ENCODE peak calls at places on chromosomes 1 and 21, in ten cellular contexts. E, O, T, P, R, X, G, Q, F and C are unnamed samples.

GRCh38 chr1:212752256-212752933 is 39.2 kb downstream of the NSL1 start:
- DNase-seq in E (no peak), O (no peak), T (no peak), P (peak; percentile 64), R (no peak), X (no peak), G (no peak), Q (peak; percentile 64), F (no peak), C (no peak)

GRCh38 chr1:53606197-53607095 is 132.5 kb downstream of the GLIS1 start:
- DNase-seq in E (no peak), O (peak; percentile 54), T (no peak), P (no peak), R (no peak), X (no peak), G (no peak), Q (no peak), F (peak; percentile 45), C (no peak)

GRCh38 chr1:6148497-6149241 is 31.5 kb downstream of the CHD5 start:
- DNase-seq in E (no peak), O (no peak), T (peak; percentile 77), P (peak; percentile 8), R (no peak), X (peak; percentile 42), G (no peak), Q (peak; percentile 8), F (peak; percentile 91), C (no peak)

GRCh38 chr1:108916788-108917187 is 40.0 kb downstream of the GPSM2 start:
- DNase-seq in E (no peak), O (no peak), T (no peak), P (no peak), R (no peak), X (no peak), G (no peak), Q (no peak), F (no peak), C (no peak)

GRCh38 chr1:14945132-14946010 is 208.2 kb upstream of the TMEM51 start:
- DNase-seq in E (no peak), O (no peak), T (no peak), P (peak; percentile 68), R (peak; percentile 41), X (peak; percentile 61), G (peak; percentile 78), Q (peak; percentile 89), F (peak; percentile 57), C (no peak)

GRCh38 chr1:156128749-156129682 is 14.5 kb downstream of the LMNA start:
- DNase-seq in E (no peak), O (no peak), T (no peak), P (peak; percentile 91), R (peak; percentile 85), X (peak; percentile 81), G (no peak), Q (peak; percentile 85), F (no peak), C (no peak)

GRCh38 chr1:228452194-228453021 is 34.8 kb upstream of the RNF187 start:
- DNase-seq in E (no peak), O (no peak), T (no peak), P (peak; percentile 42), R (no peak), X (no peak), G (no peak), Q (peak; percentile 28), F (no peak), C (no peak)

GRCh38 chr1:170964506-170964905 is 29.2 kb downstream of the MROH9 start:
- DNase-seq in E (no peak), O (no peak), T (no peak), P (no peak), R (no peak), X (no peak), G (no peak), Q (no peak), F (no peak), C (no peak)

GRCh38 chr1:198162091-198162767 is 5.4 kb downstream of the NEK7 start:
- DNase-seq in E (no peak), O (no peak), T (no peak), P (no peak), R (no peak), X (no peak), G (no peak), Q (no peak), F (no peak), C (no peak)

GRCh38 chr21:15772654-15773053 is 42.9 kb downstream of the USP25 start:
- DNase-seq in E (no peak), O (no peak), T (no peak), P (no peak), R (no peak), X (no peak), G (no peak), Q (no peak), F (no peak), C (no peak)

GRCh38 chr1:154403983-154404382 is 1.2 kb upstream of the IL6R start:
- DNase-seq in E (no peak), O (no peak), T (no peak), P (no peak), R (no peak), X (no peak), G (no peak), Q (no peak), F (no peak), C (no peak)

GRCh38 chr1:154406572-154406879 is 1.4 kb downstream of the IL6R start:
- DNase-seq in E (no peak), O (no peak), T (no peak), P (no peak), R (no peak), X (no peak), G (no peak), Q (no peak), F (no peak), C (no peak)

GRCh38 chr1:154404511-154404931 is 622 bp upstream of the IL6R start:
- DNase-seq in E (no peak), O (peak; percentile 65), T (no peak), P (no peak), R (no peak), X (no peak), G (no peak), Q (no peak), F (no peak), C (no peak)

GRCh38 chr1:154405762-154406571 is 824 bp downstream of the IL6R start:
- DNase-seq in E (no peak), O (peak; percentile 95), T (peak; percentile 66), P (peak; percentile 77), R (peak; percentile 76), X (peak; percentile 75), G (peak; percentile 70), Q (peak; percentile 54), F (peak; percentile 53), C (no peak)

GRCh38 chr1:154404984-154405761 is at the start of gene IL6R:
- DNase-seq in E (peak; percentile 69), O (peak; percentile 97), T (peak; percentile 65), P (peak; percentile 92), R (peak; percentile 91), X (peak; percentile 90), G (peak; percentile 75), Q (peak; percentile 89), F (peak; percentile 82), C (peak; percentile 93)
- TF ChIP-seq CTCF in E (peak; percentile 72), O (peak; percentile 44), T (no peak), P (peak; percentile 18), R (peak; percentile 52), X (peak; percentile 23), G (peak; percentile 74), Q (peak; percentile 30), F (no peak), C (peak; percentile 68)

DNA sequence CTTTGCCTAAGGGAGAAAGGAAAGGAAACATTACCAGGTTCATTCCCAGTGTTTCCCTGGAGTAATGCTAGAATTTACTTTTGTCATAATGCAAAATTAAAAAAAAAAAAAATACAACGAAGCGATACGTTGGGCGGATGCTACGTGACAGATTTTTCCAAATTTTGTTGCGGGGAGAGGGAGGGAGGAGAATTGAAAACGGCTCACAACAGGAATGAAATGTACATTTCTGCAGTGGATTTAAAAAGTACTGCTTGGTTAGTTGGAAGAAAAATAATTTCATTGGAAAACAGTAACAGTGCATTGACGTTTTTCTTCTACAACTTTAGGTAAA is 157.5 kb downstream of the RUNX1 start:
- DNase-seq in E (no peak), O (no peak), T (no peak), P (no peak), R (no peak), X (no peak), G (no peak), Q (no peak), F (no peak), C (no peak)
- TF ChIP-seq CTCF in E (no peak), O (no peak), T (no peak), P (no peak), R (no peak), X (no peak), G (no peak), Q (no peak), F (no peak), C (no peak)

GRCh38 chr21:42276526-42277154 is 38.6 kb downstream of the TFF3 start:
- DNase-seq in E (no peak), O (no peak), T (no peak), P (no peak), R (no peak), X (no peak), G (peak; percentile 39), Q (no peak), F (no peak), C (no peak)
- TF ChIP-seq CTCF in E (no peak), O (no peak), T (no peak), P (no peak), R (peak; percentile 14), X (no peak), G (peak; percentile 78), Q (no peak), F (no peak), C (peak; percentile 37)

GRCh38 chr1:42730002-42730401 is 10.0 kb downstream of the CLDN19 start:
- DNase-seq in E (no peak), O (no peak), T (no peak), P (no peak), R (no peak), X (no peak), G (no peak), Q (no peak), F (peak; percentile 39), C (peak; percentile 23)

GRCh38 chr1:42733415-42734200 is 6.4 kb downstream of the CLDN19 start:
- DNase-seq in E (no peak), O (no peak), T (no peak), P (no peak), R (no peak), X (no peak), G (no peak), Q (no peak), F (no peak), C (no peak)

GRCh38 chr1:42732126-42732680 is 7.8 kb downstream of the CLDN19 start:
- DNase-seq in E (no peak), O (no peak), T (no peak), P (peak; percentile 77), R (no peak), X (no peak), G (no peak), Q (no peak), F (no peak), C (no peak)

GRCh38 chr1:42734201-42735035 is 5.6 kb downstream of the CLDN19 start:
- DNase-seq in E (no peak), O (no peak), T (no peak), P (no peak), R (no peak), X (no peak), G (no peak), Q (no peak), F (no peak), C (peak; percentile 42)

DNA sequence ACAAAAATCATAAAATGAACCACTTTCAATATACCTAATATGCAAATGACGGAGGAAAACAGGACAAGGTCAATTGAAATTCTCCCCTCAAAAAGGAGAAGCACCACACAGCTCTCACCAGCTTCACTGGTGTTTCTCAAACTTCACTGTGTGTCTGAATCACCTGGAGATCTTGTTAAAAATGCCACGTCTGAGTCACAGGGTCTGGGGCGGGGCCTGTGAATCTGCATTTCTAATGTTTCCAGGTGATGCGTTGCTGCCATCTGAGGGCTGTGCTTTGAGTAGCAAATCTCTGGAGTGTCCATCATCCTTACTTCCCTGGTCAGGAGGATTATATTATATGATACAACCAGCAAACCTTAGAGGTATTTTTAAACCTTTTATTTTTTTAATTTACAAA is 9.0 kb downstream of the CLDN19 start:
- DNase-seq in E (no peak), O (no peak), T (no peak), P (peak; percentile 14), R (no peak), X (no peak), G (peak; percentile 55), Q (no peak), F (no peak), C (peak; percentile 42)
- TF ChIP-seq CTCF in E (peak; percentile 2), O (no peak), T (no peak), P (no peak), R (no peak), X (no peak), G (peak; percentile 56), Q (no peak), F (no peak), C (no peak)